ENCODE peak calls at places on chromosomes 3 and 15, in ten cellular contexts. I is HS-27A; U is brain microvascular endothelial cell; A is stimulated activated naive CD4-positive, alpha-beta T cell; E is stimulated activated CD4-positive, alpha-beta T cell treated with anti-CD3 and anti-CD28 coated beads, Interleukin-4, amount 100 ng/mL, for 24 hours; C is H54; W is naive B cell; O is kidney tubule cell; S is CD8-positive, alpha-beta memory T cell; T is stimulated activated CD8-positive, alpha-beta memory T cell treated with anti-CD3 and anti-CD28 coated beads, Interleukin-7, amount 100 ng/mL, for 1 hour. H is an unnamed sample.

GRCh38 chr3:169453256-169454059 is 210.1 kb downstream of the MECOM start:
- DNase-seq in C (no peak), W (no peak), U (no peak), O (no peak), T (no peak), I (no peak), A (no peak), E (no peak), S (no peak), H (no peak)

GRCh38 chr3:69948246-69948862 is 51.2 kb upstream of the SAMMSON start:
- DNase-seq in I (peak), A (no peak), C (no peak), T (no peak), O (peak), E (no peak), U (peak), S (no peak), W (no peak), H (no peak)

GRCh38 chr15:41811432-41812195 is 16.3 kb upstream of the JMJD7 start:
- DNase-seq in C (peak), T (peak), S (peak), A (peak), I (peak), W (peak), E (peak), O (peak), U (peak), H (peak)

GRCh38 chr15:80526556-80527340 is 122.6 kb downstream of the ARNT2 start:
- DNase-seq in S (no peak), A (no peak), O (no peak), C (no peak), W (no peak), E (no peak), U (peak), T (no peak), I (no peak), H (no peak)

GRCh38 chr3:157429703-157430102 is 6.9 kb upstream of the PTX3 start:
- DNase-seq in S (no peak), I (no peak), U (peak), W (no peak), T (no peak), A (no peak), O (peak), C (no peak), E (no peak), H (no peak)

GRCh38 chr3:11764931-11765363 is 81.7 kb downstream of the TAMM41 start:
- DNase-seq in T (no peak), S (no peak), U (peak), C (peak), E (peak), A (no peak), O (peak), I (peak), W (no peak), H (peak)

GRCh38 chr3:160098261-160098908 is 109.8 kb downstream of the IL12A start:
- DNase-seq in W (no peak), S (no peak), U (no peak), C (no peak), E (no peak), O (no peak), T (no peak), A (no peak), I (no peak), H (no peak)

GRCh38 chr3:14606663-14607339 is 44.8 kb upstream of the CCDC174 start:
- DNase-seq in A (no peak), O (no peak), S (no peak), T (no peak), W (no peak), C (no peak), U (no peak), E (no peak), I (no peak), H (no peak)

GRCh38 chr3:134608957-134609525 is 41.8 kb downstream of the KY start:
- DNase-seq in W (no peak), S (no peak), O (no peak), C (no peak), T (no peak), I (no peak), A (no peak), E (no peak), U (no peak), H (no peak)

GRCh38 chr3:168862466-168862865 is 766.7 kb upstream of the GOLIM4 start:
- DNase-seq in A (no peak), I (no peak), T (no peak), O (peak), S (no peak), U (no peak), W (no peak), E (no peak), C (no peak), H (no peak)

GRCh38 chr3:184336484-184337230 is 743 bp upstream of the FAM131A start:
- DNase-seq in U (no peak), W (no peak), A (no peak), S (peak), T (no peak), E (no peak), O (peak), I (no peak), C (no peak), H (no peak)

GRCh38 chr3:49098429-49098828 is 4.6 kb upstream of the QRICH1 start:
- DNase-seq in A (no peak), T (no peak), U (no peak), E (no peak), C (no peak), I (no peak), W (no peak), S (no peak), O (peak), H (no peak)

GRCh38 chr3:56836276-56837163 is 34.8 kb upstream of the ARHGEF3 start:
- DNase-seq in S (no peak), A (no peak), E (no peak), U (no peak), C (no peak), W (no peak), I (no peak), T (no peak), O (peak), H (no peak)

GRCh38 chr15:64373360-64373759 is 7.9 kb downstream of the PCLAF start:
- DNase-seq in W (no peak), T (no peak), O (no peak), I (no peak), U (no peak), E (no peak), C (no peak), A (no peak), S (no peak), H (no peak)

GRCh38 chr3:30667250-30667585 is 60.8 kb downstream of the TGFBR2 start:
- DNase-seq in E (peak), C (no peak), A (peak), O (no peak), S (peak), I (no peak), T (no peak), W (no peak), U (no peak), H (peak)

GRCh38 chr3:94028093-94028837 is at the start of gene STX19:
- DNase-seq in U (no peak), W (no peak), O (peak), I (no peak), T (no peak), A (no peak), C (no peak), S (no peak), E (no peak), H (no peak)

GRCh38 chr3:129161860-129162271 is 1.0 kb upstream of the ISY1 start:
- DNase-seq in S (no peak), U (no peak), E (peak), C (peak), A (no peak), W (peak), T (no peak), O (peak), I (no peak), H (peak)

GRCh38 chr15:62445244-62445643 is 280.2 kb upstream of the C2CD4B start:
- DNase-seq in O (peak), A (no peak), I (no peak), W (no peak), U (no peak), T (no peak), C (no peak), S (no peak), E (no peak), H (no peak)

GRCh38 chr3:127192576-127193232 is at the start of gene PRR23E:
- DNase-seq in C (no peak), U (no peak), W (no peak), T (no peak), E (no peak), O (no peak), A (no peak), I (no peak), S (no peak), H (no peak)

GRCh38 chr3:47370887-47371697 is 9.7 kb upstream of the PTPN23 start:
- DNase-seq in A (peak), O (no peak), U (no peak), T (no peak), E (peak), I (no peak), S (no peak), W (peak), C (no peak), H (no peak)

GRCh38 chr3:170178631-170179030 is 2.9 kb downstream of the PHC3 start:
- DNase-seq in W (no peak), A (peak), E (peak), O (no peak), S (peak), C (no peak), U (no peak), I (no peak), T (no peak), H (peak)

GRCh38 chr3:135034881-135035440 is 239.9 kb downstream of the EPHB1 start:
- DNase-seq in S (no peak), E (no peak), A (no peak), C (no peak), T (no peak), O (peak), U (no peak), W (no peak), I (no peak), H (no peak)

GRCh38 chr15:93037341-93038063 is 51.5 kb downstream of the RGMA start:
- DNase-seq in O (no peak), C (no peak), T (no peak), E (no peak), W (no peak), U (peak), I (no peak), S (no peak), A (no peak), H (no peak)

GRCh38 chr3:124149081-124149480 is 157.2 kb upstream of the ROPN1 start:
- DNase-seq in U (no peak), T (no peak), S (no peak), W (no peak), I (no peak), C (no peak), O (no peak), E (no peak), A (no peak), H (no peak)

GRCh38 chr15:81942157-81942556 is 103.7 kb downstream of the MEX3B start:
- DNase-seq in I (no peak), C (no peak), E (no peak), A (no peak), O (no peak), W (no peak), T (no peak), U (no peak), S (no peak), H (no peak)

GRCh38 chr3:71153753-71154152 is 429.8 kb downstream of the FOXP1 start:
- DNase-seq in A (no peak), E (no peak), C (no peak), I (no peak), O (no peak), U (no peak), W (no peak), T (no peak), S (no peak), H (no peak)

GRCh38 chr3:13713396-13713795 is 164.5 kb downstream of the FBLN2 start:
- DNase-seq in W (no peak), U (no peak), I (no peak), E (no peak), A (no peak), C (no peak), T (no peak), O (no peak), S (no peak), H (no peak)

GRCh38 chr3:186882125-186882524 is 39.6 kb downstream of the ADIPOQ start:
- DNase-seq in A (no peak), C (no peak), E (no peak), T (no peak), U (no peak), W (no peak), I (no peak), O (no peak), S (no peak), H (no peak)

GRCh38 chr3:58647661-58648141 is 18.9 kb downstream of the FAM3D start:
- DNase-seq in T (no peak), E (no peak), W (no peak), A (no peak), U (no peak), I (no peak), S (no peak), C (no peak), O (peak), H (no peak)

GRCh38 chr3:25483456-25483855 is 55.4 kb downstream of the RARB start:
- DNase-seq in A (no peak), I (no peak), S (no peak), U (peak), W (no peak), C (no peak), O (peak), T (no peak), E (no peak), H (no peak)

GRCh38 chr3:76044601-76045600 is 259.6 kb upstream of the ZNF717 start:
- DNase-seq in S (no peak), A (no peak), E (no peak), U (peak), W (no peak), C (no peak), I (no peak), O (peak), T (no peak), H (no peak)

GRCh38 chr15:98123834-98124233 is 163.3 kb downstream of the ARRDC4 start:
- DNase-seq in S (no peak), T (no peak), U (no peak), W (no peak), C (no peak), E (no peak), O (peak), I (no peak), A (no peak), H (no peak)

GRCh38 chr15:31265090-31265870 is 61.4 kb upstream of the KLF13 start:
- DNase-seq in I (no peak), T (no peak), S (peak), U (no peak), O (no peak), C (no peak), A (no peak), W (peak), E (peak), H (no peak)

GRCh38 chr15:33064878-33065277 is 129.6 kb downstream of the FMN1 start:
- DNase-seq in C (no peak), S (no peak), I (no peak), W (no peak), A (no peak), O (peak), U (peak), E (no peak), T (no peak), H (no peak)

GRCh38 chr3:134471521-134472193 is 14.1 kb downstream of the ANAPC13 start:
- DNase-seq in C (peak), A (no peak), I (no peak), O (peak), U (peak), T (no peak), W (no peak), S (no peak), E (no peak), H (no peak)

GRCh38 chr3:31974454-31974853 is 6.6 kb downstream of the OSBPL10 start:
- DNase-seq in T (no peak), W (no peak), I (no peak), A (no peak), S (no peak), U (peak), O (no peak), E (no peak), C (no peak), H (no peak)

H was measured in activated T-helper 1 cell treated with anti-CD3 and anti-CD28 coated beads, Interleukin-12 subunit alpha, Interleukin-12 subunit beta, Interleukin-2, Interleukin-4 antibody, amounts not matched to agents 30 ng/mL and 10 ng/mL and 1 ng/mL, durations not matched to agents 14 hours and 24 hours and 36 hours.